ENCODE peak calls at places on chromosomes 2 and 18, in seven cellular contexts. I, O, H, R, A, T and Z are unnamed samples.

GRCh38 chr2:105299290-105299689 is 30.2 kb downstream of the TGFBRAP1 start:
- DNase-seq in R (peak; percentile 10), T (no peak), O (peak; percentile 57), A (no peak), I (no peak), H (peak; percentile 62), Z (no peak)

GRCh38 chr18:11948852-11949523 is 32.3 kb upstream of the IMPA2 start:
- DNase-seq in R (no peak), T (no peak), H (peak; percentile 60), O (no peak), A (no peak), I (peak; percentile 68), Z (peak; percentile 51)

GRCh38 chr2:165573534-165574461 is 104.3 kb downstream of the CSRNP3 start:
- DNase-seq in A (peak; percentile 86), R (peak; percentile 7), O (peak; percentile 91), T (peak; percentile 38), H (peak; percentile 96), I (no peak), Z (peak; percentile 49)

GRCh38 chr2:65913914-65914786 is 481.8 kb upstream of the SPRED2 start:
- DNase-seq in O (no peak), A (no peak), T (no peak), R (no peak), I (no peak), H (no peak), Z (no peak)

GRCh38 chr18:13813271-13813849 is 10.6 kb upstream of the MC5R start:
- DNase-seq in T (no peak), H (peak; percentile 76), A (peak; percentile 65), O (peak; percentile 63), I (peak; percentile 51), R (peak; percentile 52), Z (peak; percentile 43)

GRCh38 chr2:29420484-29420883 is 305.3 kb downstream of the CLIP4 start:
- DNase-seq in O (no peak), A (no peak), T (no peak), I (no peak), R (no peak), H (no peak), Z (no peak)

GRCh38 chr18:3794537-3795348 is 344.8 kb downstream of the TGIF1 start:
- DNase-seq in R (peak; percentile 93), T (no peak), A (no peak), H (peak; percentile 95), I (peak; percentile 99), O (no peak), Z (peak; percentile 91)

GRCh38 chr2:237590272-237591020 is at the start of gene RAB17:
- DNase-seq in R (peak; percentile 76), O (peak; percentile 87), I (peak; percentile 39), H (peak; percentile 84), A (no peak), T (no peak), Z (peak; percentile 44)

GRCh38 chr2:59177748-59178147 is 936.6 kb upstream of the FANCL start:
- DNase-seq in I (no peak), A (no peak), R (no peak), H (no peak), T (no peak), O (no peak), Z (no peak)

GRCh38 chr2:149456285-149456684 is 125.9 kb downstream of the LYPD6 start:
- DNase-seq in I (no peak), H (peak; percentile 84), A (no peak), O (no peak), R (no peak), T (peak; percentile 19), Z (no peak)

GRCh38 chr2:203395858-203396257 is 67.7 kb downstream of the ABI2 start:
- DNase-seq in R (no peak), A (no peak), I (no peak), T (no peak), O (no peak), H (no peak), Z (no peak)

GRCh38 chr18:65769653-65770052 is 18.8 kb downstream of the CDH7 start:
- DNase-seq in H (no peak), T (no peak), A (no peak), O (no peak), I (no peak), R (no peak), Z (no peak)

GRCh38 chr18:58967643-58968291 is 103.1 kb downstream of the ZNF532 start:
- DNase-seq in I (peak; percentile 42), H (no peak), R (no peak), T (no peak), O (no peak), A (no peak), Z (peak; percentile 95)

GRCh38 chr2:108982259-108982679 is 6.8 kb downstream of the EDAR start:
- DNase-seq in H (no peak), A (no peak), I (no peak), O (no peak), T (no peak), R (no peak), Z (peak; percentile 33)

GRCh38 chr2:229810786-229811185 is 96.4 kb upstream of the DNER start:
- DNase-seq in A (no peak), O (no peak), I (peak; percentile 74), T (no peak), R (no peak), H (no peak), Z (peak; percentile 72)

GRCh38 chr18:22921762-22922161 is 11.4 kb upstream of the RBBP8 start:
- DNase-seq in O (no peak), A (no peak), I (no peak), R (no peak), H (no peak), T (no peak), Z (no peak)

GRCh38 chr18:10926565-10927194 is 222.7 kb downstream of the PIEZO2 start:
- DNase-seq in R (no peak), A (no peak), O (no peak), I (peak; percentile 68), H (no peak), T (no peak), Z (peak; percentile 89)

GRCh38 chr18:21162786-21163185 is 51.2 kb upstream of the ROCK1 start:
- DNase-seq in I (no peak), H (no peak), R (no peak), T (no peak), A (no peak), O (no peak), Z (no peak)

GRCh38 chr2:9325428-9325827 is 97.9 kb downstream of the ITGB1BP1 start:
- DNase-seq in A (no peak), T (no peak), H (no peak), O (no peak), R (no peak), I (no peak), Z (no peak)

GRCh38 chr2:43455735-43456642 is 139.8 kb downstream of the THADA start:
- DNase-seq in R (no peak), T (no peak), A (no peak), I (peak; percentile 75), H (peak; percentile 25), O (no peak), Z (peak; percentile 91)

GRCh38 chr18:23912356-23912755 is 102.2 kb upstream of the TTC39C start:
- DNase-seq in H (peak; percentile 45), I (peak; percentile 75), O (no peak), R (no peak), A (no peak), T (no peak), Z (no peak)

GRCh38 chr2:171319164-171319810 is 114.5 kb downstream of the METTL8 start:
- DNase-seq in I (peak; percentile 68), R (no peak), O (peak; percentile 50), A (no peak), H (peak; percentile 95), T (no peak), Z (peak; percentile 81)

GRCh38 chr18:32677578-32677977 is 95.2 kb downstream of the KLHL14 start:
- DNase-seq in H (peak; percentile 40), O (no peak), T (no peak), A (no peak), R (no peak), I (no peak), Z (no peak)

GRCh38 chr2:3959372-3959771 is 256.0 kb downstream of the DCDC2C start:
- DNase-seq in O (no peak), A (peak; percentile 59), R (peak; percentile 18), T (peak; percentile 13), H (peak; percentile 51), I (peak; percentile 14), Z (peak; percentile 21)

GRCh38 chr2:5914831-5915611 is 222.8 kb downstream of the SOX11 start:
- DNase-seq in R (no peak), I (peak; percentile 87), H (peak; percentile 97), A (peak; percentile 24), T (no peak), O (peak; percentile 69), Z (peak; percentile 94)

GRCh38 chr2:226357816-226358215 is 441.8 kb downstream of the IRS1 start:
- DNase-seq in O (no peak), A (no peak), R (no peak), H (no peak), I (no peak), T (no peak), Z (no peak)
- H3K23ac ChIP-seq in O (no peak overlapping the region), A (no peak overlapping the region), R (no peak overlapping the region), H (no peak overlapping the region), I (no peak overlapping the region), T (no peak overlapping the region), Z (no peak overlapping the region)

GRCh38 chr2:38093503-38093902 is 17.6 kb upstream of the CYP1B1 start:
- DNase-seq in A (no peak), I (no peak), O (no peak), H (peak; percentile 32), T (no peak), R (no peak), Z (peak; percentile 54)
- H3K4me1 ChIP-seq in A (peaks cover 19% of the 10 kb centered on the region), I (peaks cover 21% of the 10 kb centered on the region), O (peaks cover 16% of the 10 kb centered on the region), H (peaks cover 31% of the 10 kb centered on the region), T (peaks cover 20% of the 10 kb centered on the region), R (peaks cover 21% of the 10 kb centered on the region), Z (peaks cover 23% of the 10 kb centered on the region)

GRCh38 chr2:239346676-239347075 is 54.1 kb downstream of the HDAC4 start:
- DNase-seq in T (no peak), A (no peak), H (no peak), O (no peak), I (no peak), R (no peak), Z (no peak)
- H3K23ac ChIP-seq in T (no peak overlapping the region), A (no peak overlapping the region), H (peak overlapping the region; percentile 45), O (no peak overlapping the region), I (peak overlapping the region; percentile 16), R (no peak overlapping the region), Z (no peak overlapping the region)

DNA sequence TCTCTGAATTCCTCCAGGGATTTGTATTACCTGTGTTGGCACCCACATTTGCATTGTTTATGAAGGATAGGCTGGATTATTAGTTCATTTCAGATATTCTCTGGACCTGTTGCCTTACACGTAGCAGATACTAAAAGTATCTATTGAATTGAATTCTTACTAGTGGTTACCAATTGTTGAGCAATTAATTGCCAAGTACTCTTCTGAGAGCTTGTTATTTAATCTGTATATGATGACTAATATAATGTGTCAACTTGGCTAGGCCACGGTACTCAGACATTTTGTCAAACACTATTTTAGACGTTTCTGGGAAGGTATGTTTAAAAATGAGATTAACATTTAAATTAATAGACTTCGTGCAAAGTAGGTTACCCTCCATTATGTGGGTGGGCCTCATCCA is 2.5 kb upstream of the SPP2 start:
- DNase-seq in R (no peak), I (no peak), T (no peak), A (no peak), O (no peak), H (no peak), Z (no peak)
- H3K4me1 ChIP-seq in R (no peaks in the 10 kb centered on the region), I (peaks cover 2% of the 10 kb centered on the region), T (no peaks in the 10 kb centered on the region), A (no peaks in the 10 kb centered on the region), O (no peaks in the 10 kb centered on the region), H (no peaks in the 10 kb centered on the region), Z (peaks cover 1% of the 10 kb centered on the region)

GRCh38 chr2:235543851-235544686 is 50.2 kb downstream of the AGAP1 start:
- DNase-seq in O (no peak), A (no peak), H (no peak), R (no peak), I (no peak), T (no peak), Z (no peak)
- H3K23ac ChIP-seq in O (no peak overlapping the region), A (no peak overlapping the region), H (no peak overlapping the region), R (no peak overlapping the region), I (no peak overlapping the region), T (no peak overlapping the region), Z (no peak overlapping the region)